ENCODE peak calls at places on chromosomes 7 and 10, in four cellular contexts. M, F, R and N are unnamed samples.

GRCh38 chr10:58842860-58843376 is 330.2 kb downstream of the BICC1 start:
- DNase-seq in M (no peak), F (no peak), R (no peak), N (no peak)

GRCh38 chr7:1663243-1663642 is 6.8 kb upstream of the ELFN1 start:
- DNase-seq in M (peak), F (no peak), R (peak), N (no peak)

GRCh38 chr7:149880871-149881301 is 7.1 kb downstream of the ATP6V0E2 start:
- DNase-seq in M (no peak), F (no peak), R (peak), N (no peak)

GRCh38 chr7:91582799-91583230 is 297.7 kb downstream of the MTERF1 start:
- DNase-seq in M (no peak), F (no peak), R (no peak), N (no peak)

GRCh38 chr7:49776994-49777393 is 3.6 kb downstream of the VWC2 start:
- DNase-seq in M (no peak), F (no peak), R (no peak), N (no peak)

GRCh38 chr7:90599892-90600555 is 3.9 kb downstream of the CDK14 start:
- DNase-seq in M (no peak), F (no peak), R (no peak), N (no peak)

GRCh38 chr10:79188154-79188763 is 119.5 kb downstream of the ZMIZ1 start:
- DNase-seq in M (no peak), F (no peak), R (no peak), N (no peak)

GRCh38 chr7:148747274-148747673 is 48.6 kb downstream of the CUL1 start:
- DNase-seq in M (no peak), F (no peak), R (no peak), N (no peak)

GRCh38 chr7:38975944-38976392 is 1.7 kb upstream of the POU6F2 start:
- DNase-seq in M (peak), F (no peak), R (no peak), N (no peak)

GRCh38 chr7:135771961-135772638 is 23.5 kb upstream of the FAM180A start:
- DNase-seq in M (no peak), F (no peak), R (no peak), N (peak)

GRCh38 chr7:45682836-45683555 is 108.8 kb downstream of the ADCY1 start:
- DNase-seq in M (no peak), F (no peak), R (no peak), N (no peak)

GRCh38 chr10:25061711-25062455 is 45.5 kb downstream of the THNSL1 start:
- DNase-seq in M (no peak), F (no peak), R (no peak), N (no peak)

GRCh38 chr10:43045246-43045621 is 31.6 kb upstream of the RET start:
- DNase-seq in M (no peak), F (no peak), R (no peak), N (no peak)

GRCh38 chr7:38756521-38756920 is 125.3 kb upstream of the AMPH start:
- DNase-seq in M (no peak), F (no peak), R (no peak), N (no peak)

GRCh38 chr10:13521021-13521420 is 7.8 kb downstream of the BEND7 start:
- DNase-seq in M (no peak), F (no peak), R (no peak), N (no peak)

GRCh38 chr7:107854989-107855388 is 36.0 kb upstream of the DLD start:
- DNase-seq in M (no peak), F (no peak), R (no peak), N (no peak)